ENCODE peak calls at places on chromosome 18, in ten cellular contexts. C is H9; V is CD8-positive, alpha-beta memory T cell; A is naive thymus-derived CD4-positive, alpha-beta T cell; T is cardiac muscle cell; Z is heart right ventricle; O is kidney; I is heart left ventricle; E is brain microvascular endothelial cell; X is left lung. J is an unnamed sample.

GRCh38 chr18:3584266-3584665 is 134.3 kb downstream of the TGIF1 start:
- DNase-seq in Z (no peak), I (no peak), X (no peak), T (no peak), C (no peak), A (no peak), O (no peak), V (no peak), E (no peak), J (no peak)

GRCh38 chr18:24470805-24471204 is 10.4 kb downstream of the HRH4 start:
- DNase-seq in O (no peak), A (no peak), V (no peak), E (no peak), Z (no peak), I (no peak), T (no peak), X (no peak), C (no peak), J (no peak)

GRCh38 chr18:44556296-44556695 is 124.4 kb upstream of the SETBP1 start:
- DNase-seq in Z (no peak), O (no peak), T (no peak), I (no peak), V (no peak), C (no peak), X (no peak), E (no peak), A (no peak), J (no peak)

GRCh38 chr18:40962784-40963183 is 992.2 kb upstream of the PIK3C3 start:
- DNase-seq in C (no peak), A (no peak), T (no peak), Z (no peak), V (no peak), O (no peak), I (no peak), E (no peak), X (no peak), J (no peak)

GRCh38 chr18:44182363-44182762 is 498.3 kb upstream of the SETBP1 start:
- DNase-seq in X (no peak), O (no peak), V (no peak), A (no peak), C (no peak), E (no peak), I (no peak), T (no peak), Z (no peak), J (no peak)

GRCh38 chr18:25518716-25519053 is 166.7 kb upstream of the ZNF521 start:
- DNase-seq in E (no peak), V (no peak), O (no peak), Z (no peak), A (no peak), C (no peak), X (no peak), I (no peak), T (no peak), J (no peak)

GRCh38 chr18:26103579-26103978 is 13.2 kb upstream of the SS18 start:
- DNase-seq in X (no peak), I (no peak), Z (no peak), O (no peak), A (peak; percentile 22), C (peak; percentile 72), T (no peak), V (peak; percentile 2), E (no peak), J (no peak)

GRCh38 chr18:24795129-24795528 is 334.7 kb downstream of the HRH4 start:
- DNase-seq in A (no peak), I (no peak), O (no peak), C (no peak), E (no peak), Z (no peak), T (no peak), V (no peak), X (no peak), J (no peak)

GRCh38 chr18:74284501-74285004 is 7.2 kb downstream of the CYB5A start:
- DNase-seq in Z (no peak), O (no peak), I (peak; percentile 55), V (no peak), E (no peak), T (peak; percentile 61), C (no peak), A (no peak), X (no peak), J (no peak)

GRCh38 chr18:33923980-33924379 is 300.7 kb downstream of the NOL4 start:
- DNase-seq in I (no peak), V (no peak), E (no peak), C (no peak), O (no peak), X (no peak), T (no peak), A (no peak), Z (no peak), J (no peak)

GRCh38 chr18:48777026-48777736 is 173.6 kb downstream of the SMAD7 start:
- DNase-seq in I (peak; percentile 69), X (peak; percentile 93), E (peak; percentile 36), V (peak; percentile 65), C (peak; percentile 86), Z (peak; percentile 72), T (peak; percentile 57), O (peak; percentile 85), A (peak; percentile 58), J (peak; percentile 67)

DNA sequence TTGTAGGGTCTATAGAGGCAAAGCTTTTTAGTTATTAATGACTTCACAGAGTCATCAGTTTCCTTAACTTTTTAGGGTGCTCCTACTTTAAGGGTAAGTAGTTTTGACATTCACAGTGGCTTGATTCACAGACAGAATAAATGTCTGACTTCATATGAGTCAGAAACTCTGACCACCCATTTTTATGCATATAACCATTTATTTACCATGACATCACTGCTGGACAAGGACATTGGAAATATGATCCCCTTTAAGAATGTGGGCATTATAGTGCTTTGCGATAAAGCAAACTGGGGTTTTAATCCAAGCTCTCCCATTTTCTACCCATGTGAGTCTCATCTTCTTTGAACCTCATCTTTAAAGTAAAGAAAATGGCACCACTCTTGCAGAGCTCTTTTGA is 162.0 kb upstream of the MC4R start:
- DNase-seq in V (no peak), O (no peak), Z (no peak), X (no peak), C (no peak), E (peak; percentile 41), A (no peak), I (no peak), T (no peak), J (no peak)
- H3K27ac ChIP-seq in V (no peak overlapping the region), O (no peak overlapping the region), Z (no peak overlapping the region), X (no peak overlapping the region), C (no peak overlapping the region), E (peak overlapping the region; percentile 51), A (no peak overlapping the region), I (no peak overlapping the region), T (no peak overlapping the region), J (no peak overlapping the region)

DNA sequence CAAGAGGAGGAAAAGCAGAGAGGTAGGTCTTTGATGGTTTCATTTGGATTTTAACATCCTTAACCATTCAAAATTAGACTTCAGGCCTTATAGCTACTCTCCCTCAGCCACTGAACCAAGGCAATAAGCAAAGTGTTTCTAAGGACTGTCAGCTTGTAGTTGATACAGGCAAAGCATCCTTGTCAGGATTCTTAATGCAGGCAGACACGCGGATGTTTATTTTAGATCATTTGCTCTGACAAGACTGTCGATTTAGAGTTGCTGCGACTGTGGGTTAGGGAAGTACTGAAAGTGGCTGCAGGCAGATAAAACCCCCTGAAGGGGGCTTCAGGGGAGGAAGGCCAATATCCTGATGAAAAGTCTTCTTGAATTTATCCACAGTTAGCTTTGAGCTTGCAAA is 46.6 kb downstream of the CDH20 start:
- DNase-seq in V (no peak), X (no peak), C (no peak), Z (no peak), T (no peak), E (no peak), O (no peak), I (no peak), A (no peak), J (no peak)
- H3K27ac ChIP-seq in V (no peak overlapping the region), X (no peak overlapping the region), C (no peak overlapping the region), Z (no peak overlapping the region), T (no peak overlapping the region), E (no peak overlapping the region), O (no peak overlapping the region), I (no peak overlapping the region), A (no peak overlapping the region), J (no peak overlapping the region)

GRCh38 chr18:36505701-36506100 is 208.2 kb downstream of the FHOD3 start:
- DNase-seq in I (no peak), C (no peak), E (no peak), T (no peak), X (no peak), V (no peak), Z (no peak), O (no peak), A (no peak), J (no peak)

GRCh38 chr18:36499938-36500337 is 202.4 kb downstream of the FHOD3 start:
- DNase-seq in V (no peak), O (no peak), A (no peak), I (no peak), C (no peak), T (peak; percentile 45), Z (no peak), X (no peak), E (no peak), J (no peak)

GRCh38 chr18:36501100-36501499 is 203.6 kb downstream of the FHOD3 start:
- DNase-seq in V (no peak), E (no peak), X (no peak), Z (peak; percentile 36), I (peak; percentile 70), A (no peak), T (no peak), O (no peak), C (no peak), J (no peak)

GRCh38 chr18:36504928-36505327 is 207.4 kb downstream of the FHOD3 start:
- DNase-seq in E (no peak), T (no peak), Z (no peak), A (no peak), C (no peak), X (no peak), O (no peak), I (no peak), V (no peak), J (no peak)

DNA sequence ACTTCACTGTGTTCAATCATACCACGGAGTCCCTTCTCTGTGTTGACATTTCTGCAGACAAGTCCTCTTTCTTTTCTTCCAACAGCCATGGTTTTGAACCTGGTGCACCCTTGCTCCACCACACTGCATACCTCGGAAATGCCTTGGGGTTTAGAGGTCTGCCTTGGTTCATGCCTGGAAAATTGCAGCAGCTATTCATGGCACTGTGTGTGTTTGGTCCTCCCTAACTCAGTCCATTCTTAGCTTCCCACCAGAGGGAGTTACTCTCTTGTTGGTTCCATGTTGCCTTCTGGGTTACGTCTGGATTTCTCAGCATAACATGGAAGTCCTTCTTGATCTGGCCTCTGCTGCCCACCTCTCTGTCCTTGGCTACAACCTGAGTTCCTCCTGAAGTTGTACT is 206.0 kb downstream of the FHOD3 start:
- DNase-seq in C (no peak), O (no peak), I (no peak), X (no peak), E (no peak), V (no peak), T (no peak), Z (no peak), A (no peak), J (no peak)
- H3K27ac ChIP-seq in C (no peak overlapping the region), O (no peak overlapping the region), I (no peak overlapping the region), X (no peak overlapping the region), E (no peak overlapping the region), V (no peak overlapping the region), T (peak overlapping the region; percentile 15), Z (no peak overlapping the region), A (no peak overlapping the region), J (no peak overlapping the region)

DNA sequence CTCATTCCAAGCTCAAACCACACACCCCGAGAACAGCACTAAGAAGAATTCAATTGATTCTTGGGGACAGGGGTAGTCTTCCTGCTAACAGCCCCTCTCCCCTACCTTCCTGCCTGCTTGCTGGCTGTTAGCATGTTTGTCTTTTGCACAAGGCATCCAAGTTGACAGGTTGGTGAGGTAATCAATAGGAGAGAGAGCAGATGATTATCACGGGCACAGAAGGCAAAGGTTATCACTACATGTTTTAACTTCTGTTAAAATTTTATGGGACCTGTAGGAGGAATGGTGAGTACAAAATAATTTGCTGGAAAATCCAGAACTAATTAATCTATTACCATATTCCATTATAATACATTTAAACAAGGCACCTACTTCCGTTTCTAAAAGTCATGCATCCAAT is 442.1 kb upstream of the TCF4 start:
- DNase-seq in Z (no peak), E (no peak), O (no peak), A (no peak), V (no peak), T (no peak), X (no peak), I (no peak), C (no peak), J (no peak)
- H3K27ac ChIP-seq in Z (no peak overlapping the region), E (no peak overlapping the region), O (no peak overlapping the region), A (no peak overlapping the region), V (no peak overlapping the region), T (no peak overlapping the region), X (no peak overlapping the region), I (no peak overlapping the region), C (no peak overlapping the region), J (no peak overlapping the region)